ENCODE peak calls at places on chromosomes 4 and X, in five cellular contexts. V is right lobe of liver, Z is brain microvascular endothelial cell, X is fibroblast of lung, B is ascending aorta. G is an unnamed sample.

GRCh38 chrX:129654652-129655546 is at the start of gene APLN:
- DNase-seq in V (peak; percentile 48), Z (no peak), X (peak; percentile 42), B (no peak), G (no peak)

GRCh38 chr4:74311696-74312313 is 3.5 kb downstream of the EPGN start:
- DNase-seq in V (no peak), Z (peak; percentile 59), X (peak; percentile 78), B (no peak), G (peak; percentile 32)

GRCh38 chr4:17186916-17187315 is 288.5 kb upstream of the LDB2 start:
- DNase-seq in V (no peak), Z (no peak), X (no peak), B (no peak), G (no peak)

GRCh38 chr4:14695411-14695810 is 306.9 kb upstream of the CPEB2 start:
- DNase-seq in V (no peak), Z (peak; percentile 22), X (peak; percentile 66), B (no peak), G (no peak)

GRCh38 chr4:71229477-71230257 is 109.2 kb upstream of the SLC4A4 start:
- DNase-seq in V (peak; percentile 34), Z (peak; percentile 43), X (peak; percentile 83), B (no peak), G (peak; percentile 37)

GRCh38 chr4:156915216-156915615 is 56.4 kb downstream of the PDGFC start:
- DNase-seq in V (no peak), Z (no peak), X (no peak), B (no peak), G (no peak)

GRCh38 chr4:164204434-164204833 is 549.5 kb upstream of the SMIM31 start:
- DNase-seq in V (no peak), Z (peak; percentile 73), X (peak; percentile 11), B (no peak), G (peak; percentile 62)

GRCh38 chrX:39484159-39484558 is 613.6 kb downstream of the BCOR start:
- DNase-seq in V (no peak), Z (no peak), X (no peak), B (no peak), G (no peak)

GRCh38 chr4:185672151-185672550 is 136.8 kb upstream of the PDLIM3 start:
- DNase-seq in V (no peak), Z (no peak), X (no peak), B (no peak), G (no peak)

GRCh38 chrX:2502668-2503519 is 2.1 kb upstream of the DHRSX start:
- DNase-seq in V (no peak), Z (peak; percentile 11), X (peak; percentile 34), B (no peak), G (no peak)

GRCh38 chr4:17009871-17010367 is 111.5 kb upstream of the LDB2 start:
- DNase-seq in V (no peak), Z (no peak), X (no peak), B (no peak), G (no peak)

DNA sequence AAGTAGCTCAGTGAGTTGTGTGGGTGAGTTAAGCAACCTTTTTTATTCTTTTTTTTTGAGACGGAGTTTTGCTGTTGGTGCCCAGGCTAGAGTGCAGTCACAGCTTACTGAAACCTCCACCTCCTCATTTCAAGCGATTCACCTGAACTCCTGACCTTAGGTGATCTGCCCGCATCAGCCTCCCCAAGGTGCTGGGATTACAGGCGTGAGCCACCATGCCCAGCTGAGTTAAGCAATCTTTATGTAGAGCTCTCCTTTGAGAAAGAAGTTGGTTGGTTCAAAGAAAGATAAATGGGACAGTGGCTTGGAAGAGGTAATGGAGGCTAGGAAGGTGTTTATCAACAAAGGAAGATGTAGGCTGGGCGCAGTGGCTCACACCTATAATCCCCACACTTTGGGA is 3.2 kb downstream of the MSMO1 start:
- DNase-seq in V (no peak), Z (no peak), X (no peak), B (no peak), G (no peak)
- H3K27ac ChIP-seq in V (no peak overlapping the region), Z (no peak overlapping the region), X (no peak overlapping the region), B (no peak overlapping the region), G (peak overlapping the region; percentile 54)

DNA sequence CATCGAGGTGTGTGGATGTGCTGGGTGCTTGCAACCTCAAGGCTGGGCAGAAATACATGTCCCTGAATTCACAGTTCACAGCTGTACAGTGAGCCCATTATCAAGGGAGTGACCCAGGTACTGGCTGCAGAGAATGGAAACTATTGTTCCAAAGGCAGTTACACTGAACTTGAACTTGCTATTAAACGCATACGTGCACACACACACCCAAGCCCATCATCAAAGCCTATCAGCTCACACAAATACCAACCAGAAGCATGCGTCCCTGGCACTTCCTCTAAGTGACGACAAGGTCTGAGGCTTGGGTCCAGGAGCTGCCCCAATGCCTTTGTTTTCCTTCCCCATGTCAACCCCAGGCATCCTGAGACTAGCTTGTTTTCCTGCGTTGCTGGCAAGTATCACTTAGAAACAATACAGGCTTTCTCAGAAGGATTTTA is 88.6 kb downstream of the IRF2 start:
- DNase-seq in V (peak; percentile 39), Z (no peak), X (no peak), B (no peak), G (no peak)
- H3K27ac ChIP-seq in V (peak overlapping the region; percentile 87), Z (no peak overlapping the region), X (no peak overlapping the region), B (peak overlapping the region; percentile 77), G (peak overlapping the region; percentile 19)

GRCh38 chrX:100731441-100732281 is at the start of gene SYTL4:
- DNase-seq in V (peak; percentile 68), Z (no peak), X (no peak), B (no peak), G (peak; percentile 9)
- H3K27ac ChIP-seq in V (peak within 1 kb of the TSS; percentile 45), Z (no peak within 1 kb of the TSS), X (no peak within 1 kb of the TSS), B (no peak within 1 kb of the TSS), G (no peak within 1 kb of the TSS)

GRCh38 chrX:41010188-41010846 is 74.9 kb upstream of the USP9X start:
- DNase-seq in V (peak; percentile 79), Z (peak; percentile 80), X (peak; percentile 96), B (peak; percentile 22), G (peak; percentile 56)
- H3K27ac ChIP-seq in V (peak overlapping the region; percentile 90), Z (peak overlapping the region; percentile 95), X (peak overlapping the region; percentile 62), B (peak overlapping the region; percentile 83), G (peak overlapping the region; percentile 97)

DNA sequence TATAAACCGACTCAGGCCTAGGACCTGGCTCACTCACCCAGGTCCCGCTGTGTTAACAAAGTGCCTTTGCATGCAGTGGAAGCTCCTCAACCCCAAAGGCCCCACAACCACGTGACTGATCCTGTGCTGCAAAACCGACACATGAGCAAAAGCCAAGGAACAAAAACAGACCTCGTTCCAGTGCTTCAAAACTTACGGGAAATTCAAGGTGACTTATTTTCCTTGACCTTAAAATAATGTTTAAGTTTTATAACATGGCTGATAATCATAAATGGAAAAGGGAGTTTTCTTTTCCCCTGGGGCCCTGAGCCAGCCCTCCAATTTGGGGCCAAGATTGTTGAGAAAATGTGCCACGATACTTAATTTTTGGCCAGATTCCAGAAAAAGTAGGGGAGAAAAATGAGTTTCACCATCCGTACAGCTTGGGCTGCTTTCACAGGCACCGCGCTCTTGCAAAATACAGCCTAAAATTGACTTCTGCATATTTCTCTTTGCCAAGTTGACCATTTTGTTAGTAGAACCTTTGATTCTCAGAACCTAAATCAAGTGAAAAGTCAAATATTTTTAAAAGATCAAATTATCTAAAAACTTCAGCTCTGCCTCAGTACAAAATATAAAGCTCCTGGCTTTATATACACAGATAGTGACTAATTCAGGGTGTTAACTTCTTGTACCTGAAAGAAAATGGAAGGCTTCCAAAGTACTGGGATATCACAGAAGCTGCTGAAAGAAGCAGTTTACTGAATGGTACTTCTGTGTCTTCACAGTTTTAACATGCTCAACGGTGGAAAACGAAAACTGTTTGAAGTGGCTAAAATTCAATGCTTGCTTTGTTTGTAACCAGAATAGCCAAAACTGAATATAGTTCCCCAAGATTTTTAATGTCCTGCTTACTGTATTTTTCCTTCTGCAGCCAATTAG is 93.8 kb downstream of the APBB2 start:
- DNase-seq in V (peak; percentile 27), Z (peak; percentile 48), X (peak; percentile 95), B (peak; percentile 20), G (peak; percentile 41)
- H3K27ac ChIP-seq in V (peak overlapping the region; percentile 12), Z (peak overlapping the region; percentile 8), X (no peak overlapping the region), B (peak overlapping the region; percentile 69), G (peak overlapping the region; percentile 98)

DNA sequence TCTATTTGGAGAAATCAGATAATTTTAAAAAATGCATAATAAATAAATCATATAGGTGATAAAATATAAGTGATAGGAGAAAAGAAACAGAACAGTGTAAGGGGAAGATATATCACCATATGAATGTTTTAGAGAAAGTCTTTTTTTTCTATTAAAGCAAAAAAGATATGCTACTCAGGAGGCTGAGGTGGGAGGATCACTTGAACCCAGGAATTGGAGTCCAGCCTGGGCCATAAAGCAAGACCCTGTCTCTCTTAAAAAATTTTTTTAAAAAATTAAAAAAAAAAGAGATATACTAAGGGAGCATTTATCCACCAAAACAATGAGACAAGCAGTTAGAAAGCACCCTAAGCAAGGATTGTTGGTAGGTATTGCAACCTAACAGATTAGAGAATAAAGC is 6.1 kb downstream of the TMEM156 start:
- DNase-seq in V (no peak), Z (no peak), X (no peak), B (no peak), G (no peak)
- H3K27ac ChIP-seq in V (no peak overlapping the region), Z (peak overlapping the region; percentile 91), X (no peak overlapping the region), B (no peak overlapping the region), G (no peak overlapping the region)

DNA sequence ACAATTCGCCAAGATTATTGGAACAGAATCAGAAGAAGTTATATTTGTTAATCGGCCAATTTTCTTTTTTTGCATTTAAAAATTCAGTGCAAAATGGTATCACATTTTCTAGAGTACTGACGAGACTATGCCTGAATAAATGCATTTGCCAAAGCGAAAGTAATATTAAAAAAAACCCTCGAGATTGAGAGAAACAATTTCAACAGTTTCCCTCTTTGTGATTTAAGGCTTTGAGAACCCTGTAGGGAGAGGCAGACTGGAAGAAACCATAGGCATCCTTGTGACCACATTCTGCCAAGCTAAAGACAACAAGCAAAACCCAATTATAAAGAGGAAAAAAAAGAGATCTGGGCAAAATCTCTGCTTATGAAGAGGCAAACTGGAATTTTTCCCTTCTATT is 218.1 kb upstream of the GK2 start:
- DNase-seq in V (no peak), Z (no peak), X (peak; percentile 43), B (no peak), G (no peak)
- H3K27ac ChIP-seq in V (no peak overlapping the region), Z (no peak overlapping the region), X (no peak overlapping the region), B (peak overlapping the region; percentile 57), G (no peak overlapping the region)

GRCh38 chr4:2261853-2262144 is at the start of gene MXD4:
- DNase-seq in V (no peak), Z (no peak), X (no peak), B (no peak), G (no peak)

GRCh38 chr4:2259541-2260267 is 2.2 kb downstream of the MXD4 start:
- DNase-seq in V (peak; percentile 15), Z (no peak), X (no peak), B (peak; percentile 4), G (no peak)

GRCh38 chr4:2261110-2261852 is 628 bp downstream of the MXD4 start:
- DNase-seq in V (peak; percentile 62), Z (no peak), X (peak; percentile 49), B (peak; percentile 7), G (peak; percentile 24)

GRCh38 chr4:2259036-2259540 is 2.8 kb downstream of the MXD4 start:
- DNase-seq in V (peak; percentile 14), Z (no peak), X (no peak), B (peak; percentile 7), G (no peak)

GRCh38 chr4:2260336-2261109 is 1.4 kb downstream of the MXD4 start:
- DNase-seq in V (peak; percentile 37), Z (no peak), X (no peak), B (peak; percentile 7), G (no peak)
- H3K27ac ChIP-seq in V (peak overlapping the region; percentile 57), Z (peak overlapping the region; percentile 83), X (peak overlapping the region; percentile 71), B (peak overlapping the region; percentile 96), G (peak overlapping the region; percentile 91)